ENCODE peak calls at places on chromosomes 11 and 22, in seven cellular contexts. N is naive thymus-derived CD4-positive, alpha-beta T cell; S is heart right ventricle; W is SJSA1; C is suprapubic skin; R is uterus; Z is left lung. B is an unnamed sample. For H3K4me1 and H3K36me3, the result is how much of the 10 kb centered on the place peaks cover.

GRCh38 chr11:132683602-132684001 is 848.7 kb downstream of the OPCML start:
- DNase-seq in N (no peak), S (no peak), W (no peak), C (no peak), R (no peak), Z (no peak), B (no peak)

GRCh38 chr11:17634776-17635550 is 84.4 kb upstream of the MYOD1 start:
- DNase-seq in N (no peak), S (no peak), W (peak), C (no peak), R (no peak), Z (no peak), B (no peak)

GRCh38 chr11:122853971-122854446 is 15.7 kb downstream of the CRTAM start:
- DNase-seq in N (peak), S (peak), W (peak), C (no peak), R (peak), Z (no peak), B (no peak)

GRCh38 chr11:79076526-79077115 is 364.2 kb downstream of the TENM4 start:
- DNase-seq in N (no peak), S (no peak), W (no peak), C (no peak), R (peak), Z (no peak), B (no peak)

GRCh38 chr11:10659339-10660216 is 34.0 kb downstream of the IRAG1 start:
- DNase-seq in N (no peak), S (no peak), W (peak), C (no peak), R (peak), Z (peak), B (no peak)

GRCh38 chr11:26930518-26931247 is 63.2 kb upstream of the FIBIN start:
- DNase-seq in N (no peak), S (no peak), W (no peak), C (no peak), R (no peak), Z (no peak), B (no peak)

GRCh38 chr22:19779685-19780268 is 19.2 kb downstream of the TBX1 start:
- DNase-seq in N (no peak), S (no peak), W (no peak), C (no peak), R (no peak), Z (no peak), B (no peak)

GRCh38 chr11:77093056-77093891 is 9.4 kb upstream of the OMP start:
- DNase-seq in N (no peak), S (no peak), W (no peak), C (no peak), R (no peak), Z (no peak), B (no peak)

GRCh38 chr11:65448418-65449196 is 26.0 kb downstream of the NEAT1 start:
- DNase-seq in N (no peak), S (no peak), W (no peak), C (peak), R (peak), Z (peak), B (no peak)

GRCh38 chr22:45105281-45105700 is 58.4 kb upstream of the NUP50 start:
- DNase-seq in N (no peak), S (no peak), W (no peak), C (no peak), R (no peak), Z (no peak), B (no peak)

GRCh38 chr11:32429477-32429876 is 5.9 kb downstream of the WT1 start:
- DNase-seq in N (no peak), S (no peak), W (no peak), C (no peak), R (no peak), Z (no peak), B (no peak)

GRCh38 chr11:3796796-3797328 is 492 bp downstream of the NUP98 start:
- DNase-seq in N (no peak), S (no peak), W (no peak), C (no peak), R (no peak), Z (no peak), B (no peak)

GRCh38 chr11:128549256-128549944 is 38.0 kb downstream of the ETS1 start:
- DNase-seq in N (no peak), S (peak), W (no peak), C (no peak), R (peak), Z (no peak), B (no peak)
- H3K4me1 ChIP-seq in N (half or more), S (half or more), W (under half), C (under half), R (under half), Z (half or more), B (half or more)

GRCh38 chr11:218815-219593 is 11.5 kb downstream of the RIC8A start:
- DNase-seq in N (no peak), S (no peak), W (no peak), C (peak), R (no peak), Z (no peak), B (no peak)
- H3K36me3 ChIP-seq in N (under half), S (under half), W (under half), C (under half), R (under half), Z (under half), B (under half)

GRCh38 chr11:39304586-39304985 is 2154.9 kb downstream of the LRRC4C start:
- DNase-seq in N (no peak), S (no peak), W (no peak), C (no peak), R (no peak), Z (no peak), B (no peak)
- H3K4me1 ChIP-seq in N (under half), S (under half), W (under half), C (under half), R (under half), Z (under half), B (under half)

GRCh38 chr11:90323289-90323688 is 100.4 kb upstream of the CHORDC1 start:
- DNase-seq in N (no peak), S (no peak), W (no peak), C (no peak), R (no peak), Z (no peak), B (no peak)
- H3K36me3 ChIP-seq in N (under half), S (under half), W (under half), C (under half), R (under half), Z (under half), B (under half)

GRCh38 chr11:117646419-117646818 is 150.6 kb downstream of the DSCAML1 start:
- DNase-seq in N (no peak), S (no peak), W (no peak), C (no peak), R (no peak), Z (no peak), B (no peak)

GRCh38 chr11:117644403-117645155 is 152.4 kb downstream of the DSCAML1 start:
- DNase-seq in N (no peak), S (no peak), W (no peak), C (no peak), R (no peak), Z (no peak), B (no peak)

GRCh38 chr11:117641008-117641915 is 155.8 kb downstream of the DSCAML1 start:
- DNase-seq in N (no peak), S (no peak), W (no peak), C (no peak), R (no peak), Z (no peak), B (no peak)

GRCh38 chr11:117642396-117642795 is 154.6 kb downstream of the DSCAML1 start:
- DNase-seq in N (no peak), S (no peak), W (no peak), C (no peak), R (no peak), Z (no peak), B (no peak)

DNA sequence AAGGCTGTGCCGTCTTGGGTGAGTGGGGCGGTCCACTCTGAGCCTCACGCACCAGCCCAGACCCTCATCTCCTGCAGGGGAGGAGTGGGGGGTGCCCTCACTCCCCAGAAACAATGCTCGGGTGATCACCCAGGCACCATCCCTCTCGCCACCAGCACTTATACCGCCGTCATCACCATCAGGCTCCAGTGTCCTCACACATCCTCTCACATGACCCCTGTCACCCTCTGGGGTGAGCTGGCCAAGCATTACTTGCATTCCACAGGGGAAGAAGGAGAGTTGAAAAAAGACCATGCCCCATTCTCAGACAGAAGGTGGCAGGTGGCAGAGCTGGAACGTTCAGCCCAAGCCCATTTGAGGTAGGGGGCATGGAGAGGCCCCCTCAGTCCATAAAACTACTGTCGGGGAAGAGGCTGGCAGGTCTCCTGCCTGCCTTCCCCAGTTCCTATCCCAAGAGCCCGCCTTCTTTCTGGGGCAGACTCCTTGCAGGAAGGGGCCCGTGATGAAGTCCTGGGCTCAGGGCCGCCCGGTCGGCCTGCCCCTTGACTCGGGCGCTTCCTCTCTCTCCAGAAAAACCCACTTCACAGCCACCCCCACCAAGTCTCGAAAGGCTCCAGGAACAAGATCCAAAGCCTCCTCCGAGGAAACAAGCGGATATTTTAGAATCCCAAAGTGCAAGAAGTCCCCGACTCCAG is 153.3 kb downstream of the DSCAML1 start:
- DNase-seq in N (no peak), S (no peak), W (no peak), C (no peak), R (no peak), Z (no peak), B (no peak)
- H3K4me1 ChIP-seq in N (under half), S (under half), W (under half), C (under half), R (under half), Z (under half), B (under half)

GRCh38 chr11:120627535-120628163 is 116.1 kb downstream of the GRIK4 start:
- DNase-seq in N (no peak), S (no peak), W (no peak), C (no peak), R (no peak), Z (no peak), B (no peak)

GRCh38 chr11:120626791-120627190 is 115.2 kb downstream of the GRIK4 start:
- DNase-seq in N (no peak), S (no peak), W (no peak), C (no peak), R (no peak), Z (no peak), B (no peak)

GRCh38 chr11:120622189-120622912 is 110.8 kb downstream of the GRIK4 start:
- DNase-seq in N (no peak), S (no peak), W (no peak), C (no peak), R (no peak), Z (no peak), B (no peak)

GRCh38 chr11:120629407-120629806 is 117.9 kb downstream of the GRIK4 start:
- DNase-seq in N (no peak), S (no peak), W (no peak), C (no peak), R (no peak), Z (no peak), B (no peak)

DNA sequence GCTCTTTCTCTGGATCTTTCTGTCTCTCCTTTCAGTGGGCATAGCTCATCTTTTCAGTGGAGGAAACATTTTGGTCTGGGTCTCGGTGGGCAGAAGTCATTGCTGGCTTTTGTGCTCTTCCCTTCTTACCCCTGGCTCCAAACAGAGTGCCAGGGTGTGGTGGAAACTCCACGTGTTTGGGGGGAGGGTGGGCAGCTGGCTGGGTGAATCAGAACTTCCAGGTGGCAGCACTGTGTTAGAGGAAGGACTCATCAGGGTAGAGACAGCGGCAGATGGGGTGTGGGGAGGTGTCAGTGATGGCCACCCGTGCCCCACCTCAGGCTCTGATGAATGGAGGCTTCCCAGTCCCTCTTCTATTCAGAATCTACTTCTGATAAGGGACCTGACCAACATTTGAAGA is 114.0 kb downstream of the GRIK4 start:
- DNase-seq in N (no peak), S (no peak), W (no peak), C (no peak), R (no peak), Z (no peak), B (no peak)
- H3K36me3 ChIP-seq in N (under half), S (under half), W (under half), C (under half), R (under half), Z (under half), B (under half)

DNA sequence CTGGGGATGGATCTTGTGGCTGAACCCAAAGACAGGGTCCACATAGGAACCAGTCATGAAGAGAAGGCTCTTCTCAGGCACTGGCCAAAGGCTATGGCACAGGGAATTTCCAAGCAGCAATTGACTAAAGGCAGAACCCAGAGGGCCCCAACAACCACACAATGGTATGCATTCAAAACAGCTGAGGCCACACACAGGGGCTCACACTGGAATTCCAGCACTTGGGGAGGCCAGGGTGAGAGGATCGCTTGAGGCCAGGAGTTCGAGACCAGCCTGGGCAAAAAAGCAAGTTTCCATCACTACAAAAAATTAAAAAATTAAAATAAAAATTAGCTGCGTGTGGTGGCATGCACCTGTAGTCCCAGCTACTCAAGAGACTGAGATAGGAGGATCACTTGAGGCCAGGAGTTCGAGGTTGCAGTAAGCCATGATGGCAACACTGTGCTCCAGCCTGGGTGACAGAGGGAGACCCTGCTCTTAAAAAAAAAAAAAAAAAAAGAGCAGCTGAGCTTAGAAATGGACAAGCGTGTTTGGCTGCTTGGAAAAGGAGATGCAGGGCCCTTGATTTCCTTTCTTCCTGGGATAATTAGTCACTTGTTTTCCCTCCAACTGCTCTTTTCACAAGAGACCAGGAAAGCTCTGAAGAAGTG is 44.6 kb downstream of the MYH9 start:
- DNase-seq in N (no peak), S (no peak), W (peak), C (no peak), R (no peak), Z (no peak), B (no peak)
- H3K4me1 ChIP-seq in N (half or more), S (half or more), W (half or more), C (half or more), R (under half), Z (half or more), B (half or more)

GRCh38 chr11:13297917-13298356 is 20.3 kb downstream of the BMAL1 start:
- DNase-seq in N (no peak), S (no peak), W (no peak), C (peak), R (no peak), Z (peak), B (peak)

GRCh38 chr11:13302440-13302958 is 24.9 kb downstream of the BMAL1 start:
- DNase-seq in N (no peak), S (no peak), W (no peak), C (peak), R (no peak), Z (peak), B (no peak)

GRCh38 chr11:13297308-13297916 is 19.8 kb downstream of the BMAL1 start:
- DNase-seq in N (no peak), S (no peak), W (no peak), C (peak), R (no peak), Z (no peak), B (no peak)

GRCh38 chr11:13301522-13301921 is 23.9 kb downstream of the BMAL1 start:
- DNase-seq in N (no peak), S (no peak), W (no peak), C (peak), R (no peak), Z (no peak), B (no peak)

GRCh38 chr11:13298765-13299164 is 21.2 kb downstream of the BMAL1 start:
- DNase-seq in N (no peak), S (no peak), W (no peak), C (peak), R (no peak), Z (no peak), B (no peak)
- H3K36me3 ChIP-seq in N (under half), S (under half), W (under half), C (under half), R (under half), Z (under half), B (under half)

DNA sequence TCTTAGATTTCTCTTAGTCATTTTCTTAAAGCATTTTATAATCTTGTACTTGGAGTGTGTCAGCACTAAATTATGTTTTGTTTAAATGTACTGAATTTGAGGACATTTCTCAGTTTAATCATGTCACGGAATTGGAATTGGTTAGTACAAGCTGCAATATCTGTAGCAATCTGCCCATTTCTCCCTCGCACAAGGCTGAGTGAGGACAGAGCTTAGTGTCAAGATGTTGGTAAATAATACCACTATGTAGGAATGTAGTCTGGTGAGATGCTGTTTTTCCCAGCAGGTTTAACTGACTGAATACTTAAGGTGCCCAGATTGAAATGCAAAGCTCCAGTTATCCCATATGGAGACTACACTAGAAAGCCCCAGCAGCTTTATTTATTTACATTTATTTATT is 30.6 kb downstream of the SREBF2 start:
- DNase-seq in N (no peak), S (no peak), W (no peak), C (no peak), R (no peak), Z (no peak), B (no peak)
- H3K4me1 ChIP-seq in N (under half), S (under half), W (under half), C (under half), R (under half), Z (half or more), B (under half)